ENCODE peak calls at places on chromosomes 13 and 19, in eight cellular contexts. L is Daoy, J is HCEC 1CT, S is GOT3, B is cardiac fibroblast, U is neuronal stem cell, Y is left cardiac atrium, D is foreskin fibroblast. I is an unnamed sample.

GRCh38 chr13:68439821-68440220 is 1209.7 kb upstream of the PCDH9 start:
- DNase-seq in L (peak), J (peak), S (no peak), B (no peak), U (no peak), Y (no peak), D (no peak), I (no peak)

GRCh38 chr13:56400774-56401173 is 739.9 kb upstream of the PRR20A start:
- DNase-seq in L (no peak), J (no peak), S (no peak), B (no peak), U (no peak), Y (no peak), D (no peak), I (no peak)

GRCh38 chr13:39892731-39893293 is 237.3 kb downstream of the COG6 start:
- DNase-seq in L (no peak), J (no peak), S (no peak), B (peak), U (no peak), Y (peak), D (no peak), I (no peak)

GRCh38 chr19:30089086-30089665 is 147.1 kb downstream of the URI1 start:
- DNase-seq in L (no peak), J (no peak), S (no peak), B (no peak), U (no peak), Y (no peak), D (no peak), I (no peak)

GRCh38 chr19:33440682-33441081 is 67.2 kb downstream of the CEBPG start:
- DNase-seq in L (no peak), J (no peak), S (no peak), B (no peak), U (no peak), Y (peak), D (no peak), I (no peak)

GRCh38 chr19:30498707-30499106 is 126.5 kb downstream of the ZNF536 start:
- DNase-seq in L (peak), J (no peak), S (no peak), B (no peak), U (no peak), Y (no peak), D (no peak), I (no peak)

GRCh38 chr19:57623091-57623490 is 9.0 kb downstream of the ZNF134 start:
- DNase-seq in L (no peak), J (no peak), S (no peak), B (no peak), U (no peak), Y (no peak), D (no peak), I (no peak)

GRCh38 chr19:44634785-44635184 is 8.9 kb upstream of the PVR start:
- DNase-seq in L (no peak), J (no peak), S (no peak), B (no peak), U (no peak), Y (no peak), D (no peak), I (no peak)

GRCh38 chr13:73244486-73244885 is 185.7 kb downstream of the KLF5 start:
- DNase-seq in L (no peak), J (no peak), S (no peak), B (no peak), U (no peak), Y (no peak), D (no peak), I (no peak)